ENCODE peak calls at places on chromosome X, in eight cellular contexts. G is fibroblast of mammary gland, P is BJ, Q is A549, A is type B pancreatic cell, C is right atrium auricular region, R is AG09309, Y is endothelial cell. X is an unnamed sample.

GRCh38 chrX:69493193-69493592 is 10.9 kb upstream of the NALF2 start:
- DNase-seq in A (no peak), C (no peak), Q (peak), G (peak), R (no peak), P (no peak), Y (peak), X (peak)

GRCh38 chrX:9786839-9787635 is 808 bp downstream of the SHROOM2 start:
- DNase-seq in A (no peak), P (no peak), R (no peak), Y (peak), Q (no peak), G (no peak), C (no peak), X (no peak)

GRCh38 chrX:110384490-110384889 is 25.8 kb downstream of the RTL9 start:
- DNase-seq in A (no peak), G (peak), Y (no peak), R (no peak), Q (no peak), C (no peak), P (no peak), X (no peak)

GRCh38 chrX:22534643-22535042 is 261.9 kb downstream of the CBLL2 start:
- DNase-seq in Y (no peak), P (peak), G (peak), A (no peak), C (no peak), R (peak), Q (no peak), X (no peak)

GRCh38 chrX:38052096-38052495 is 45.7 kb downstream of the SYTL5 start:
- DNase-seq in C (no peak), Y (no peak), G (peak), R (peak), Q (no peak), A (no peak), P (peak), X (no peak)

GRCh38 chrX:120790118-120790517 is 85.5 kb downstream of the CT47B1 start:
- DNase-seq in A (no peak), Y (peak), P (no peak), Q (peak), R (peak), G (peak), C (no peak), X (peak)

GRCh38 chrX:15946783-15947550 is 92.4 kb upstream of the AP1S2 start:
- DNase-seq in A (no peak), P (peak), Y (no peak), R (peak), G (peak), C (no peak), Q (no peak), X (no peak)

GRCh38 chrX:20235755-20236154 is 31.0 kb downstream of the RPS6KA3 start:
- DNase-seq in A (no peak), Q (no peak), R (no peak), Y (no peak), P (no peak), G (no peak), C (no peak), X (no peak)

GRCh38 chrX:109624641-109625311 is at the start of gene KCNE5:
- DNase-seq in P (no peak), Y (peak), A (no peak), Q (no peak), R (no peak), G (no peak), C (no peak), X (peak)

GRCh38 chrX:45322382-45322781 is 121.7 kb upstream of the DIPK2B start:
- DNase-seq in Q (peak), G (peak), P (no peak), R (peak), C (no peak), Y (no peak), A (no peak), X (no peak)

GRCh38 chrX:100685997-100686305 is 42.0 kb downstream of the SRPX2 start:
- DNase-seq in Y (no peak), P (no peak), Q (no peak), C (no peak), A (no peak), G (no peak), R (no peak), X (no peak)

DNA sequence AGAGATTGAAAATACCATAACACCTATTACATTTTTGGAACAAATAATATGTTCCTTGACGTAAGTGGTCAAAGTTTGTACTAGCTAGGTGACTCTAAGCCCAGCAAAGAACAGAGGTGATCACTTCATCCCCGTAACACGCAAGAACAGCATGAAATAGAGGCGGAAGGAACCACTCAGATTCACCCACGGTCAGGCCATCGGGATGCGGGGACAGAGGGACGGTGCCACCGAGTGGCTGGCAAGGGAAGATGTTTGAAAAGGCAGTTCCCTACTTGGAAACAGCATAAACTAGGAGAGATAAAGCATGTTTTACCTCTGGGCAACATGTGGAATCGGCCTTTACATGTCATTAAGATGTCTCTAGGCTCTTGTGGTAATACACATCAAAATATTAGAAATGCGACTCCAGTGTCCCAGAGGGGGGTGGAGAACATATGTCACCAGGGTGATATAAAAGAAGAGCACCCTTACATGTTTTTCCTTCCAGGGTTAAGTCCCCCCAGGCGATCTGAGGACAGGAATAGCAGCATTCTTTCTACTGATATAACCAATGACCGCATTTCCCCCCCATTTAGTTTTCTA is 84.0 kb downstream of the PHKA2 start:
- DNase-seq in C (no peak), Y (peak), A (no peak), Q (peak), G (peak), R (no peak), P (no peak), X (peak)
- TF ChIP-seq CTCF in C (peak), Y (no peak), A (peak), Q (peak), G (peak), R (peak), P (peak), X (peak)

GRCh38 chrX:132613801-132614200 is 125.0 kb upstream of the MBNL3 start:
- DNase-seq in C (no peak), R (no peak), Q (no peak), P (no peak), Y (no peak), A (no peak), G (no peak), X (no peak)

GRCh38 chrX:132615396-132616131 is 126.7 kb upstream of the MBNL3 start:
- DNase-seq in C (no peak), A (no peak), Y (peak), P (no peak), G (peak), Q (no peak), R (no peak), X (no peak)

GRCh38 chrX:132610536-132610935 is 121.7 kb upstream of the MBNL3 start:
- DNase-seq in A (no peak), Y (no peak), G (no peak), P (no peak), C (no peak), Q (no peak), R (no peak), X (no peak)

GRCh38 chrX:132612990-132613564 is 124.2 kb upstream of the MBNL3 start:
- DNase-seq in A (no peak), Y (peak), R (no peak), P (no peak), C (no peak), G (peak), Q (no peak), X (peak)

DNA sequence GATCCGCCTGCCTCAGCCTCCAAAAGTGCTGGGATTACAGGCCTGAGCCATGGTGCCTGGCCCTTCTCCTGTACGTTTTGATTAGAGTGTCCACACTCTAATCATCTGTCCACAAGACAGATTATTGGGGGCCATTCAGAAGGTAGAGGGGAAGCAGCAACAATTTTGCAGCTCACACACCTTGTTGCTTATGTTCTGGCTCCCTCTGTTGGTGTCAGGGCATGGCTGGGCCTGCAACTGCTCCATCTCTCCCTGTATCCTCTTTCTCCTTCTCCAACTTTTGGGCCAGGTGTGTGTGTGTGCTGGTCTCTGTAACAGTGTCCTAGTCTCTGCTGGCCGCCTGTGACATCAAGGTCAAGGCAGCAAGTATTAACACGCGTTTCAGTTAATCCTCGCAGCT is 125.5 kb upstream of the MBNL3 start:
- DNase-seq in Y (no peak), C (no peak), Q (no peak), A (no peak), P (no peak), G (peak), R (no peak), X (no peak)
- TF ChIP-seq CTCF in Y (no peak), C (no peak), Q (no peak), A (peak), P (peak), G (peak), R (peak), X (peak)

GRCh38 chrX:132716006-132716405 is 227.2 kb upstream of the MBNL3 start:
- DNase-seq in R (no peak), A (no peak), Q (no peak), P (no peak), Y (no peak), G (no peak), C (no peak), X (no peak)
- TF ChIP-seq CTCF in R (peak), A (peak), Q (peak), P (peak), Y (no peak), G (peak), C (no peak), X (peak)

DNA sequence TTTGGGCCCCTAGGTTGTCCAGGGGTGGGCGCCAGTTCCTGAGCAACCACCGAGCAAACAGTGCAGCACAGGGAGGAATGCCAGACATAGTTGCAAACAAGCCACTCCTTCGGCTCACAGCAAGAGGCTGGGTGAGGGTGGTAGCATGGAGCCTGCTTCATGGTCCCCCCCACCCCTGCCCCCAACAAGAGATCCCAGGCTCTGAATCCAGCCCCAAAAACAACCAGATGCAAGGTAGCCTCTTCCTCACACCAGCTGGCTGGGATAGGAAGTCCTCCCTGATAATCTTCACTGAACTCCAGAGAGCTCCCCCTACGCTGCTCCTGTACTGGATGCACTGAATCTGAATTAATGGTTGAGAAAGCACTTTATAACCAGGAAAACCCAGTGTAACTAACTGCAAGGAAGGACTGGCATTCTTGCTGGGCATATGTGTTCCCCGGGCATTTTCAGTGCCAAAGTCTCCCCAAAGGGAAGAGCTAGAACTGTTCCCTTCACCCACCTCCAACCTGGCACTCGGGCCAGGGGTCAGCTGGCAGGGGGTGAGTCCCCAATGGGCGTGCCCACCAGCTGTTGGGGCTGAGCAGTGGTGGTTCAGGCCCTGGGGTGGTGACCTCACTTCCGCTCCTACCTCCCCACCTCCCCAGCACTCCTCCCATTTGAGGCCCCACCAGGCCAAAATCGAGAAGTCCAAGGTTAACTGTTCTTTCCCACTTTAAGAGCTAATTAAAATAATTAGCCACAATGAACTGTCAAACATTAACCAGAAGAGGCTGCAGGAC is 1.5 kb downstream of the ELF4 start:
- DNase-seq in Q (peak), A (no peak), G (no peak), P (no peak), Y (no peak), R (no peak), C (no peak), X (peak)
- TF ChIP-seq CTCF in Q (peak), A (no peak), G (no peak), P (no peak), Y (no peak), R (no peak), C (no peak), X (no peak)

GRCh38 chrX:33465137-33465536 is 253.8 kb upstream of the DMD start:
- DNase-seq in G (peak), P (no peak), Q (no peak), C (no peak), R (no peak), Y (no peak), A (no peak), X (no peak)
- TF ChIP-seq CTCF in G (no peak), P (no peak), Q (no peak), C (no peak), R (no peak), Y (no peak), A (peak), X (no peak)

DNA sequence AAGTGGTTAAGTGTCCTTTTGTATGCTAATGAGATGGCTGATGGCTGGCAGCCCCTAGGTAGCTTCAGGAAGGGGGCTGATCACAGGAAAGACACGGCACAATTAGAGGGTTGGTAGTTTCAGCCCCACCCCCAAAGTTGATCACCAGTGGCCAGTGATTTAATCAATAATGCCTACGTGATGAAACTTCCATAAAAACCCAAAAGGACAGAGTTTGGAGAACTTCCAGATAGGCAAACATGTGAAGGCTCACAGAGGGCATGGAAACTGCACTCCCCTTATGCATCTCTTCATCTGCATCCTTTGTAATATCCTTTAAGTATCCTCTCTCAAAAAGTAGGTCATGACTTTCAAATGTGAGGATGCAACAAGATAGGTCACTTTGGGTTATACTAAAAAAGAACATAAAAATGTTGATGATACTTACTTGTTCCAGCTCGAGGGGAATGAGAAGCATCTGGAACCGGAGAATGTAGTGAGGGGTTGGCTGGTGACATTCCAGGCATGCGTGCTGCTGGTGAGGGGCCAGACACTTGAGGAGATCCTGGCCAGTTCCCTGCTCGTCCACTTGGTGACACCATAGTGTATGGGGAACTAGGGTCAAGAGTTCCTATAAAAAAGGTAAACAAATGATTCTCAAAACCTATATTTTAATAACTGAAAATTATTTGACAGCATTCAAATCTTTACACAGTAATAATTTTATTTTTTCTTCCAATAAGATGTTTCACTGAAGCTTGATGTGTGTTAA is 16.7 kb upstream of the CXorf38 start:
- DNase-seq in Q (no peak), P (peak), G (peak), R (no peak), C (no peak), A (no peak), Y (peak), X (no peak)
- TF ChIP-seq CTCF in Q (peak), P (peak), G (peak), R (peak), C (peak), A (peak), Y (no peak), X (peak)

X was measured in GM13977.